ENCODE peak calls at places on chromosomes 12 and 14, in ten cellular contexts. S, M, B, F, O, Z, I, Y, K and X are unnamed samples.

GRCh38 chr14:102893452-102893851 is 29.0 kb upstream of the AMN start:
- DNase-seq in S (peak), M (peak), B (peak), F (peak), O (no peak), Z (peak), I (peak), Y (no peak), K (no peak), X (no peak)

GRCh38 chr14:103207038-103207403 is 83.8 kb downstream of the TNFAIP2 start:
- DNase-seq in S (no peak), M (peak), B (no peak), F (peak), O (no peak), Z (peak), I (peak), Y (no peak), K (no peak), X (no peak)

GRCh38 chr12:39619316-39619659 is 315 bp downstream of the ABCD2 start:
- DNase-seq in S (no peak), M (no peak), B (no peak), F (no peak), O (peak), Z (no peak), I (no peak), Y (no peak), K (peak), X (no peak)

GRCh38 chr14:61326847-61327246 is 5.5 kb downstream of the PRKCH start:
- DNase-seq in S (no peak), M (no peak), B (no peak), F (peak), O (no peak), Z (no peak), I (peak), Y (peak), K (no peak), X (no peak)

GRCh38 chr12:4271433-4272013 is 2.0 kb upstream of the CCND2 start:
- DNase-seq in S (no peak), M (no peak), B (no peak), F (no peak), O (no peak), Z (no peak), I (no peak), Y (no peak), K (peak), X (no peak)

GRCh38 chr12:127334924-127335644 is 931.9 kb upstream of the TMEM132C start:
- DNase-seq in S (no peak), M (no peak), B (no peak), F (no peak), O (no peak), Z (no peak), I (no peak), Y (no peak), K (no peak), X (no peak)

GRCh38 chr12:108779998-108780688 is 48.8 kb upstream of the CORO1C start:
- DNase-seq in S (no peak), M (peak), B (no peak), F (no peak), O (no peak), Z (no peak), I (no peak), Y (no peak), K (no peak), X (no peak)

GRCh38 chr12:127363392-127363791 is 903.6 kb upstream of the TMEM132C start:
- DNase-seq in S (peak), M (no peak), B (no peak), F (no peak), O (no peak), Z (no peak), I (no peak), Y (peak), K (peak), X (peak)

GRCh38 chr14:102363182-102363952 is 626 bp downstream of the TECPR2 start:
- DNase-seq in S (peak), M (peak), B (peak), F (no peak), O (no peak), Z (peak), I (no peak), Y (peak), K (peak), X (no peak)

GRCh38 chr12:58313091-58313855 is 371.9 kb downstream of the ATP23 start:
- DNase-seq in S (no peak), M (peak), B (peak), F (no peak), O (no peak), Z (peak), I (no peak), Y (peak), K (no peak), X (no peak)

GRCh38 chr12:49041881-49042484 is 18.6 kb downstream of the KMT2D start:
- DNase-seq in S (no peak), M (no peak), B (no peak), F (peak), O (no peak), Z (no peak), I (no peak), Y (peak), K (no peak), X (no peak)

GRCh38 chr12:3453947-3454675 is 36.9 kb upstream of the PRMT8 start:
- DNase-seq in S (no peak), M (peak), B (peak), F (no peak), O (no peak), Z (peak), I (no peak), Y (peak), K (no peak), X (peak)

GRCh38 chr12:114405449-114406271 is at the start of gene TBX5:
- DNase-seq in S (no peak), M (peak), B (peak), F (no peak), O (no peak), Z (no peak), I (no peak), Y (no peak), K (no peak), X (peak)

GRCh38 chr12:13178568-13179158 is 17.9 kb upstream of the EMP1 start:
- DNase-seq in S (no peak), M (no peak), B (no peak), F (no peak), O (no peak), Z (no peak), I (no peak), Y (no peak), K (no peak), X (no peak)

GRCh38 chr14:68851078-68851477 is 58.2 kb upstream of the ZFP36L1 start:
- DNase-seq in S (no peak), M (no peak), B (no peak), F (no peak), O (no peak), Z (no peak), I (no peak), Y (no peak), K (no peak), X (no peak)

GRCh38 chr12:40202095-40203059 is 22.4 kb upstream of the LRRK2 start:
- DNase-seq in S (peak), M (no peak), B (no peak), F (no peak), O (no peak), Z (no peak), I (no peak), Y (no peak), K (no peak), X (no peak)

GRCh38 chr14:100588671-100589070 is 1.5 kb upstream of the BEGAIN start:
- DNase-seq in S (no peak), M (no peak), B (no peak), F (peak), O (peak), Z (no peak), I (no peak), Y (no peak), K (no peak), X (no peak)

GRCh38 chr14:93246534-93246933 is 39.5 kb downstream of the UBR7 start:
- DNase-seq in S (no peak), M (no peak), B (no peak), F (no peak), O (no peak), Z (no peak), I (no peak), Y (peak), K (no peak), X (no peak)

GRCh38 chr14:32941668-32942065 is 3.0 kb downstream of the NPAS3 start:
- DNase-seq in S (no peak), M (no peak), B (no peak), F (no peak), O (no peak), Z (no peak), I (no peak), Y (peak), K (no peak), X (no peak)

GRCh38 chr12:4478933-4479332 is 33.3 kb upstream of the FGF6 start:
- DNase-seq in S (peak), M (no peak), B (no peak), F (no peak), O (no peak), Z (no peak), I (no peak), Y (no peak), K (no peak), X (no peak)

GRCh38 chr14:23645812-23646647 is 9.9 kb downstream of the DHRS2 start:
- DNase-seq in S (no peak), M (no peak), B (no peak), F (no peak), O (no peak), Z (no peak), I (no peak), Y (no peak), K (no peak), X (no peak)

GRCh38 chr14:20801726-20802125 is 918 bp downstream of the RNASE1 start:
- DNase-seq in S (no peak), M (no peak), B (no peak), F (peak), O (no peak), Z (no peak), I (no peak), Y (no peak), K (no peak), X (no peak)

GRCh38 chr14:63543826-63544320 is 696 bp upstream of the PPP2R5E start:
- DNase-seq in S (no peak), M (no peak), B (no peak), F (no peak), O (no peak), Z (no peak), I (no peak), Y (no peak), K (no peak), X (no peak)

GRCh38 chr12:4908694-4909396 is 860 bp upstream of the KCNA1 start:
- DNase-seq in S (no peak), M (no peak), B (no peak), F (no peak), O (no peak), Z (peak), I (no peak), Y (no peak), K (peak), X (peak)

GRCh38 chr14:35034440-35034833 is 11.6 kb upstream of the FAM177A1 start:
- DNase-seq in S (no peak), M (no peak), B (no peak), F (no peak), O (no peak), Z (no peak), I (no peak), Y (no peak), K (no peak), X (no peak)

GRCh38 chr12:100138048-100138907 is 4.4 kb downstream of the BLTP3B start:
- DNase-seq in S (peak), M (peak), B (peak), F (no peak), O (no peak), Z (no peak), I (no peak), Y (peak), K (peak), X (no peak)

GRCh38 chr12:125187780-125188741 is 122.8 kb downstream of the AACS start:
- DNase-seq in S (no peak), M (no peak), B (no peak), F (no peak), O (no peak), Z (no peak), I (no peak), Y (peak), K (no peak), X (no peak)
- H3K4me3 ChIP-seq in S (no peak), M (no peak), B (no peak), F (no peak), O (no peak), Z (peak), I (no peak), Y (no peak), K (no peak), X (no peak)

DNA sequence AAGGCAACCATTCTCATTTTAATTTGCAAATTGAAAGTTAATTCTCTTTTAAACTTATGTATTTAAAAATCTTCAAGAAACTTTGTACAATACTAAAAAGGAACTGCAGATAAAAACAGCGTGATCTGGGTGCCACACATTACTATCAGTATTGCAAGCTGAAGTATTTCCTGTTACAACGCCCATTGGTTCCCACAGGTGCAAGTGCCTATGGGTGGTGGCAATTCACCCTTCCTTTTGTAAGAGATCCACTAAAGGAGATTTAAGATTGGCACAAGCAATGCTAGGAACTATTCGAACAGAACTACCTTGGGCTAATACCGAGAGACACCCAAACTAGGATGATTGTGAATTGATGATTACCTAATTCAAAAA is 13.2 kb downstream of the TAOK3 start:
- DNase-seq in S (peak), M (no peak), B (no peak), F (no peak), O (no peak), Z (no peak), I (no peak), Y (no peak), K (peak), X (peak)
- H3K4me3 ChIP-seq in S (peak), M (no peak), B (no peak), F (peak), O (no peak), Z (no peak), I (no peak), Y (no peak), K (peak), X (peak)

DNA sequence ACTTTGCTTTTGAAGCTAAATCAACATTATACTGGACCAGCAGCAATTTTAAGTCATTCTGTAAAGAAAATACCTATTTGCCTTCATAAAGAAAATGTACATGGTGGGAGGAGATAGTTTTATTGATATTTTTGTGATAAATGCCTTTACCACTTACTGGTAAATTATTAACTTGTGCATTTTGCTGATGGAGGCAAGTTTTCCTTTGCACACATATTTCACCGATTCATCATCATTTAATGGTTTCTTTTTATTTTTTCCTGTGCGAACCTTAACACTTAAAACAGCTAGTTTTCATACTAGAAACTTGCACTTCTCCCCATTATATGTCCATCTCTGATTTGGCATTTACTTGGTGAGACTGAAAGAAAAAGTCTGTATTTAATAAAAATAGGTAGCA is 239.3 kb downstream of the TRHDE start:
- DNase-seq in S (no peak), M (no peak), B (no peak), F (no peak), O (no peak), Z (peak), I (no peak), Y (peak), K (no peak), X (no peak)
- H3K4me3 ChIP-seq in S (no peak), M (no peak), B (peak), F (no peak), O (no peak), Z (peak), I (no peak), Y (no peak), K (no peak), X (no peak)

GRCh38 chr12:67826148-67826547 is 163.1 kb upstream of the IFNG-AS1 start:
- DNase-seq in S (no peak), M (peak), B (no peak), F (no peak), O (no peak), Z (peak), I (no peak), Y (no peak), K (no peak), X (no peak)

GRCh38 chr12:67826946-67827719 is 162.1 kb upstream of the IFNG-AS1 start:
- DNase-seq in S (no peak), M (peak), B (no peak), F (no peak), O (no peak), Z (peak), I (no peak), Y (peak), K (no peak), X (no peak)

GRCh38 chr12:67832155-67832554 is 157.1 kb upstream of the IFNG-AS1 start:
- DNase-seq in S (no peak), M (no peak), B (no peak), F (no peak), O (no peak), Z (no peak), I (no peak), Y (no peak), K (no peak), X (no peak)

GRCh38 chr12:67829873-67830272 is 159.4 kb upstream of the IFNG-AS1 start:
- DNase-seq in S (no peak), M (no peak), B (no peak), F (no peak), O (no peak), Z (no peak), I (no peak), Y (no peak), K (no peak), X (no peak)

DNA sequence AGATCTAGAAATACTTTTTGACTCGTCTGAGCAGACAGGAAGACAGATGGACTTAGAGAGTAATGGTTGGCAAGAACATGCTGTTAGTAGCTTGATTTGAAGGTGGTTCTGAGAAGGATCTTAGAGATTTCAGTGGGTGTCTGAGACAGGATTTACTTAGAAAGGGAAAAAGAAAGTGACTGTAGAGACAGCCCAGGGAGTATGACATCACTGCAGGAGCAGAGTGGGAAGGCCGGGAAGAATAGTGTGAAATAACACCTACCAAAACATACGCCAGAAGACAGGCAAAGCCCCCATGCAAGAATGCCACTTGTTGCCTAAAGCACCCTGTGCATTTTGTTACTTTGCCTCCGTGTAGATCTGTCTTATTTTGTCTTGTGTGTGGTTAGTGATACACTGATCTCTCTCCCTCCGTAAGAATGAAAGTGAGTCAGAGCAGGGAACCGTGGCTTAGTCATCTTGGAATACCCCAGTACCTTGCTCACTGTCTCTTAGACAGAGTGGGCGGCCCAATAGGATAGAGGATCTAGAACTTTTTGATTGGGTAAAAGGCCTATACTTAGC is 161.3 kb upstream of the IFNG-AS1 start:
- DNase-seq in S (no peak), M (peak), B (peak), F (no peak), O (no peak), Z (peak), I (no peak), Y (peak), K (peak), X (no peak)
- H3K4me3 ChIP-seq in S (no peak), M (peak), B (peak), F (peak), O (no peak), Z (peak), I (no peak), Y (peak), K (no peak), X (no peak)

DNA sequence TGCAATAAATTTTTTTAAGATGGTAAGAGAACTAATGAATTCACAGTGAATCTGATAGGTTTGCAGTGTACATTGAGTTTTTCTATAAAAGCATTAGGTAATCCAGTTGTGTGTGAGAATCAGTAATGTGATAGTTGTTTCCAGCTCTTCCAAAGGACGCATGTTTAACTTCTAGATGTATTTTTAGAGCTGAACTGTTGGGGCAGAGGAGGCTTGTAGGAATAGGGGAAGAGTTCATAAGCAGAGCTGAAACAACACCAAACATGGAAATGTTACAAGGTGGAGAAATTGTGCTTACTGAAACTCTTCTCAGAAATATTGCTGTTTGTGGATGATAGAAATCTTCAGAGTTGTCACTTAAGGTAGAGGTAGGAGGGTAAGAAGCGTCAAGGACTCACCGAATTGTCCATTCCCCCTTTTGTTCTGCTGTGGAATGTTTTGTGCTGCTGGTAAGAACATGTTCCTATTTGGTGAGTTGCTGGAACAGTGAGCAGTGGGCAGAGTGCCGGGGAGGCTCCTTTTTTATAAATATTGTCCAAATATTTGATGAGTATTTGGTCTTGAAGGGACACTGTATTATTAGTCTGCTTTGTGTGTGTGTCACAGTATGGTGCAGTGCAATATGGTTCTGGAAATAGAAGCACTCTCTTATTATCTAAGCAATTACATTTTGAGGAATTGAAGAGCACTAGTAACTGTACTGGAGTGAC is 76.7 kb downstream of the ANO6 start:
- DNase-seq in S (no peak), M (no peak), B (no peak), F (no peak), O (no peak), Z (no peak), I (no peak), Y (no peak), K (no peak), X (no peak)
- H3K4me3 ChIP-seq in S (no peak), M (no peak), B (no peak), F (no peak), O (no peak), Z (no peak), I (no peak), Y (no peak), K (no peak), X (no peak)